ENCODE peak calls at places on chromosome 22, in seven cellular contexts. One of them, this sample, is unnamed.

GRCh38 chr22:26416670-26417270 is 12.3 kb upstream of the ASPHD2 start:
- DNase-seq in psoas muscle: no peak
- DNase-seq in CD8-positive, alpha-beta T cell: no peak
- DNase-seq in BJ: peak; percentile 48
- DNase-seq in cardiac muscle cell: peak; percentile 75
- DNase-seq in A549: no peak
- DNase-seq in ovary: no peak
- DNase-seq in this sample: peak; percentile 37

GRCh38 chr22:45521178-45521577 is 18.5 kb downstream of the FBLN1 start:
- DNase-seq in ovary: no peak
- DNase-seq in BJ: no peak
- DNase-seq in A549: no peak
- DNase-seq in cardiac muscle cell: no peak
- DNase-seq in CD8-positive, alpha-beta T cell: no peak
- DNase-seq in psoas muscle: no peak
- DNase-seq in this sample: no peak

GRCh38 chr22:45648320-45649070 is 23.1 kb upstream of the ATXN10 start:
- DNase-seq in psoas muscle: no peak
- DNase-seq in A549: no peak
- DNase-seq in ovary: no peak
- DNase-seq in BJ: no peak
- DNase-seq in cardiac muscle cell: no peak
- DNase-seq in CD8-positive, alpha-beta T cell: no peak
- DNase-seq in this sample: no peak

GRCh38 chr22:39185601-39186012 is 33.1 kb upstream of the CBX7 start:
- DNase-seq in cardiac muscle cell: peak; percentile 86
- DNase-seq in A549: no peak
- DNase-seq in ovary: no peak
- DNase-seq in psoas muscle: peak; percentile 83
- DNase-seq in CD8-positive, alpha-beta T cell: no peak
- DNase-seq in BJ: peak; percentile 33
- DNase-seq in this sample: no peak

GRCh38 chr22:35315855-35316745 is 16.4 kb downstream of the TOM1 start:
- DNase-seq in A549: no peak
- DNase-seq in BJ: no peak
- DNase-seq in CD8-positive, alpha-beta T cell: no peak
- DNase-seq in cardiac muscle cell: no peak
- DNase-seq in psoas muscle: peak; percentile 93
- DNase-seq in ovary: peak; percentile 17
- DNase-seq in this sample: no peak

GRCh38 chr22:35523167-35523928 is 17.3 kb upstream of the RASD2 start:
- DNase-seq in cardiac muscle cell: no peak
- DNase-seq in ovary: no peak
- DNase-seq in A549: no peak
- DNase-seq in psoas muscle: no peak
- DNase-seq in BJ: no peak
- DNase-seq in CD8-positive, alpha-beta T cell: no peak
- DNase-seq in this sample: no peak

GRCh38 chr22:45470871-45471270 is 31.8 kb upstream of the FBLN1 start:
- DNase-seq in A549: no peak
- DNase-seq in psoas muscle: no peak
- DNase-seq in CD8-positive, alpha-beta T cell: no peak
- DNase-seq in BJ: no peak
- DNase-seq in cardiac muscle cell: no peak
- DNase-seq in ovary: no peak
- DNase-seq in this sample: no peak

GRCh38 chr22:48305726-48306235 is 1521.9 kb downstream of the BRD1 start:
- DNase-seq in psoas muscle: no peak
- DNase-seq in cardiac muscle cell: no peak
- DNase-seq in A549: no peak
- DNase-seq in ovary: no peak
- DNase-seq in BJ: no peak
- DNase-seq in CD8-positive, alpha-beta T cell: no peak
- DNase-seq in this sample: no peak

GRCh38 chr22:41314821-41315220 is 13.5 kb downstream of the ZC3H7B start:
- DNase-seq in ovary: no peak
- DNase-seq in CD8-positive, alpha-beta T cell: no peak
- DNase-seq in A549: no peak
- DNase-seq in BJ: no peak
- DNase-seq in psoas muscle: no peak
- DNase-seq in cardiac muscle cell: no peak
- DNase-seq in this sample: no peak

GRCh38 chr22:32708835-32709234 is 92.7 kb upstream of the TIMP3 start:
- DNase-seq in CD8-positive, alpha-beta T cell: no peak
- DNase-seq in BJ: peak; percentile 70
- DNase-seq in psoas muscle: peak; percentile 79
- DNase-seq in ovary: no peak
- DNase-seq in A549: no peak
- DNase-seq in cardiac muscle cell: peak; percentile 55
- DNase-seq in this sample: no peak

GRCh38 chr22:23263651-23264555 is 83.6 kb downstream of the BCR start:
- DNase-seq in BJ: no peak
- DNase-seq in CD8-positive, alpha-beta T cell: peak; percentile 61
- DNase-seq in ovary: no peak
- DNase-seq in A549: no peak
- DNase-seq in cardiac muscle cell: no peak
- DNase-seq in psoas muscle: no peak
- DNase-seq in this sample: no peak

GRCh38 chr22:33922268-33922667 is 2.0 kb upstream of the LARGE1 start:
- DNase-seq in psoas muscle: peak; percentile 60
- DNase-seq in ovary: peak; percentile 65
- DNase-seq in CD8-positive, alpha-beta T cell: peak; percentile 6
- DNase-seq in BJ: no peak
- DNase-seq in cardiac muscle cell: peak; percentile 40
- DNase-seq in A549: no peak
- DNase-seq in this sample: no peak

GRCh38 chr22:35617137-35617755 is at the start of gene MB:
- DNase-seq in ovary: no peak
- DNase-seq in BJ: no peak
- DNase-seq in A549: no peak
- DNase-seq in psoas muscle: peak; percentile 92
- DNase-seq in cardiac muscle cell: no peak
- DNase-seq in CD8-positive, alpha-beta T cell: no peak
- DNase-seq in this sample: no peak

GRCh38 chr22:35230839-35231584 is 26.3 kb upstream of the HMGXB4 start:
- DNase-seq in BJ: no peak
- DNase-seq in A549: peak; percentile 48
- DNase-seq in cardiac muscle cell: no peak
- DNase-seq in CD8-positive, alpha-beta T cell: no peak
- DNase-seq in ovary: no peak
- DNase-seq in psoas muscle: no peak
- DNase-seq in this sample: no peak

GRCh38 chr22:36332623-36333331 is 55.0 kb downstream of the MYH9 start:
- DNase-seq in CD8-positive, alpha-beta T cell: peak; percentile 67
- DNase-seq in BJ: no peak
- DNase-seq in A549: peak; percentile 59
- DNase-seq in cardiac muscle cell: peak; percentile 65
- DNase-seq in ovary: no peak
- DNase-seq in psoas muscle: no peak
- DNase-seq in this sample: peak; percentile 81

GRCh38 chr22:16783930-16784354 is 41.3 kb downstream of the XKR3 start:
- DNase-seq in psoas muscle: no peak
- DNase-seq in cardiac muscle cell: no peak
- DNase-seq in BJ: no peak
- DNase-seq in CD8-positive, alpha-beta T cell: no peak
- DNase-seq in A549: peak; percentile 17
- DNase-seq in ovary: no peak
- DNase-seq in this sample: no peak

GRCh38 chr22:47599753-47600152 is 837.3 kb downstream of the TBC1D22A start:
- DNase-seq in cardiac muscle cell: no peak
- DNase-seq in psoas muscle: no peak
- DNase-seq in BJ: no peak
- DNase-seq in CD8-positive, alpha-beta T cell: no peak
- DNase-seq in A549: no peak
- DNase-seq in ovary: no peak
- DNase-seq in this sample: no peak

GRCh38 chr22:19121631-19122142 is 525 bp downstream of the DGCR2 start:
- DNase-seq in BJ: no peak
- DNase-seq in psoas muscle: peak; percentile 90
- DNase-seq in CD8-positive, alpha-beta T cell: peak; percentile 35
- DNase-seq in cardiac muscle cell: peak; percentile 30
- DNase-seq in ovary: peak; percentile 63
- DNase-seq in A549: peak; percentile 19
- DNase-seq in this sample: no peak

GRCh38 chr22:27438271-27438980 is 363.1 kb downstream of the MN1 start:
- DNase-seq in CD8-positive, alpha-beta T cell: no peak
- DNase-seq in ovary: peak; percentile 54
- DNase-seq in BJ: no peak
- DNase-seq in psoas muscle: peak; percentile 69
- DNase-seq in A549: no peak
- DNase-seq in cardiac muscle cell: peak; percentile 63
- DNase-seq in this sample: no peak

GRCh38 chr22:20450551-20450906 is 12.9 kb upstream of the SCARF2 start:
- DNase-seq in cardiac muscle cell: no peak
- DNase-seq in psoas muscle: no peak
- DNase-seq in A549: no peak
- DNase-seq in CD8-positive, alpha-beta T cell: no peak
- DNase-seq in BJ: no peak
- DNase-seq in ovary: no peak
- DNase-seq in this sample: no peak

GRCh38 chr22:36369922-36370781 is 17.6 kb downstream of the MYH9 start:
- DNase-seq in A549: peak; percentile 58
- DNase-seq in ovary: no peak
- DNase-seq in cardiac muscle cell: peak; percentile 64
- DNase-seq in BJ: no peak
- DNase-seq in psoas muscle: no peak
- DNase-seq in CD8-positive, alpha-beta T cell: peak; percentile 41
- DNase-seq in this sample: no peak

GRCh38 chr22:40216041-40216756 is 38.5 kb downstream of the TNRC6B start:
- DNase-seq in CD8-positive, alpha-beta T cell: peak; percentile 31
- DNase-seq in BJ: no peak
- DNase-seq in cardiac muscle cell: no peak
- DNase-seq in A549: no peak
- DNase-seq in ovary: no peak
- DNase-seq in psoas muscle: no peak
- DNase-seq in this sample: no peak

GRCh38 chr22:32202539-32203180 is 2.2 kb downstream of the RFPL2 start:
- DNase-seq in BJ: no peak
- DNase-seq in A549: peak; percentile 78
- DNase-seq in ovary: no peak
- DNase-seq in psoas muscle: no peak
- DNase-seq in cardiac muscle cell: peak; percentile 40
- DNase-seq in CD8-positive, alpha-beta T cell: no peak
- DNase-seq in this sample: peak; percentile 19

GRCh38 chr22:36379593-36380361 is 8.0 kb downstream of the MYH9 start:
- DNase-seq in psoas muscle: no peak
- DNase-seq in cardiac muscle cell: no peak
- DNase-seq in CD8-positive, alpha-beta T cell: peak; percentile 60
- DNase-seq in BJ: no peak
- DNase-seq in A549: no peak
- DNase-seq in ovary: no peak
- DNase-seq in this sample: no peak

GRCh38 chr22:22120160-22120559 is 124.4 kb upstream of the VPREB1 start:
- DNase-seq in CD8-positive, alpha-beta T cell: no peak
- DNase-seq in cardiac muscle cell: no peak
- DNase-seq in ovary: no peak
- DNase-seq in A549: no peak
- DNase-seq in psoas muscle: no peak
- DNase-seq in BJ: no peak
- DNase-seq in this sample: no peak
- H3K4me3 ChIP-seq in CD8-positive, alpha-beta T cell: no peak overlapping the region
- H3K4me3 ChIP-seq in cardiac muscle cell: no peak overlapping the region
- H3K4me3 ChIP-seq in ovary: no peak overlapping the region
- H3K4me3 ChIP-seq in A549: no peak overlapping the region
- H3K4me3 ChIP-seq in psoas muscle: no peak overlapping the region
- H3K4me3 ChIP-seq in BJ: no peak overlapping the region
- H3K4me3 ChIP-seq in this sample: no peak overlapping the region

GRCh38 chr22:49550766-49551362 is 276.8 kb downstream of the BRD1 start:
- DNase-seq in A549: no peak
- DNase-seq in ovary: no peak
- DNase-seq in BJ: no peak
- DNase-seq in cardiac muscle cell: no peak
- DNase-seq in psoas muscle: no peak
- DNase-seq in CD8-positive, alpha-beta T cell: no peak
- DNase-seq in this sample: no peak
- TF ChIP-seq CTCF in A549: no peak
- TF ChIP-seq CTCF in ovary: no peak
- TF ChIP-seq CTCF in BJ: no peak
- TF ChIP-seq CTCF in cardiac muscle cell: no peak
- TF ChIP-seq CTCF in psoas muscle: no peak
- TF ChIP-seq CTCF in CD8-positive, alpha-beta T cell: no peak
- TF ChIP-seq CTCF in this sample: no peak

GRCh38 chr22:50015451-50016307 is 3.1 kb upstream of the IL17REL start:
- DNase-seq in ovary: peak; percentile 18
- DNase-seq in A549: no peak
- DNase-seq in cardiac muscle cell: no peak
- DNase-seq in psoas muscle: no peak
- DNase-seq in BJ: no peak
- DNase-seq in CD8-positive, alpha-beta T cell: no peak
- DNase-seq in this sample: no peak
- H3K4me3 ChIP-seq in ovary: no peak overlapping the region
- H3K4me3 ChIP-seq in A549: no peak overlapping the region
- H3K4me3 ChIP-seq in cardiac muscle cell: no peak overlapping the region
- H3K4me3 ChIP-seq in psoas muscle: no peak overlapping the region
- H3K4me3 ChIP-seq in BJ: no peak overlapping the region
- H3K4me3 ChIP-seq in CD8-positive, alpha-beta T cell: no peak overlapping the region
- H3K4me3 ChIP-seq in this sample: no peak overlapping the region

GRCh38 chr22:37732699-37733607 is 36.1 kb downstream of the TRIOBP start:
- DNase-seq in ovary: peak; percentile 45
- DNase-seq in BJ: no peak
- DNase-seq in cardiac muscle cell: no peak
- DNase-seq in CD8-positive, alpha-beta T cell: no peak
- DNase-seq in A549: no peak
- DNase-seq in psoas muscle: no peak
- DNase-seq in this sample: no peak

GRCh38 chr22:37733625-37734401 is 37.0 kb downstream of the TRIOBP start:
- DNase-seq in BJ: no peak
- DNase-seq in ovary: peak; percentile 51
- DNase-seq in CD8-positive, alpha-beta T cell: no peak
- DNase-seq in psoas muscle: no peak
- DNase-seq in A549: no peak
- DNase-seq in cardiac muscle cell: no peak
- DNase-seq in this sample: no peak

GRCh38 chr22:37734402-37734700 is 37.5 kb downstream of the TRIOBP start:
- DNase-seq in CD8-positive, alpha-beta T cell: no peak
- DNase-seq in BJ: no peak
- DNase-seq in cardiac muscle cell: no peak
- DNase-seq in ovary: no peak
- DNase-seq in A549: no peak
- DNase-seq in psoas muscle: no peak
- DNase-seq in this sample: no peak

GRCh38 chr22:37731804-37732471 is 35.1 kb downstream of the TRIOBP start:
- DNase-seq in A549: peak; percentile 84
- DNase-seq in ovary: no peak
- DNase-seq in cardiac muscle cell: no peak
- DNase-seq in BJ: no peak
- DNase-seq in psoas muscle: no peak
- DNase-seq in CD8-positive, alpha-beta T cell: no peak
- DNase-seq in this sample: no peak

DNA sequence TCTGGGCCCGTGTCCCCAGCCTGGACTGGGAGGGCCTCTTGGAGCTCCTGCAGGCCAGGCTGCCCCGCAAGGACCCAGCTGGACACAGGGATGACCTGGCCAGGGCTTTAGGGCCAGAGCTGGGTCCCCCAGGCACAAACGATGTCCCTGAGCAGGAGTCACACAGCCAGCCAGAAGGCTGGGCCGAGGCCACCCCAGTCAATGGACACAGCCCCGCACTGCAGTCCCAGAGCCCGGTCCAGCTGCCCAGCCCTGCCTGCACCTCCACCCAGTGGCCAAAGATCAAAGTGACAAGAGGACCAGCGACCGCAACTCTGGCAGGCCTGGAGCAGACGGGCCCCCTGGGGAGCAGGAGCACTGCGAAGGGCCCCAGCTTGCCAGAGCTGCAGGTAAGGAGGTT is 38.2 kb downstream of the TRIOBP start:
- DNase-seq in ovary: peak; percentile 42
- DNase-seq in BJ: no peak
- DNase-seq in A549: peak; percentile 67
- DNase-seq in psoas muscle: peak; percentile 79
- DNase-seq in cardiac muscle cell: no peak
- DNase-seq in CD8-positive, alpha-beta T cell: no peak
- DNase-seq in this sample: no peak
- TF ChIP-seq CTCF in ovary: no peak
- TF ChIP-seq CTCF in BJ: peak; percentile 42
- TF ChIP-seq CTCF in A549: peak; percentile 27
- TF ChIP-seq CTCF in psoas muscle: peak; percentile 48
- TF ChIP-seq CTCF in cardiac muscle cell: peak; percentile 27
- TF ChIP-seq CTCF in CD8-positive, alpha-beta T cell: no peak
- TF ChIP-seq CTCF in this sample: peak; percentile 30

This sample was measured in HFF-Myc.